ENCODE peak calls at places on chromosomes 4 and X, in five cellular contexts. Y is iPS-NIHi11, X is choroid plexus epithelial cell, F is T47D, W is kidney. D is an unnamed sample.

GRCh38 chrX:131741103-131741581 is 197.3 kb downstream of the OR13H1 start:
- DNase-seq in Y (no peak), X (no peak), F (no peak), W (peak), D (no peak)

GRCh38 chr4:41751325-41752061 is 3.0 kb upstream of the PHOX2B start:
- DNase-seq in Y (peak), X (no peak), F (no peak), W (peak), D (no peak)

GRCh38 chr4:132483-132882 is 8.2 kb downstream of the ZNF718 start:
- DNase-seq in Y (no peak), X (no peak), F (no peak), W (no peak), D (no peak)

GRCh38 chrX:9318761-9319160 is 146.1 kb upstream of the TBL1X start:
- DNase-seq in Y (no peak), X (no peak), F (no peak), W (no peak), D (no peak)

GRCh38 chrX:48083212-48083611 is 11.8 kb upstream of the ZNF630 start:
- DNase-seq in Y (peak), X (peak), F (peak), W (no peak), D (no peak)

GRCh38 chr4:52711271-52711670 is 40.0 kb downstream of the ERVMER34-1 start:
- DNase-seq in Y (no peak), X (no peak), F (no peak), W (no peak), D (no peak)

GRCh38 chr4:13988347-13989265 is 361.1 kb upstream of the BOD1L1 start:
- DNase-seq in Y (no peak), X (peak), F (no peak), W (no peak), D (no peak)

GRCh38 chr4:108783666-108784463 is 21.0 kb upstream of the ETNPPL start:
- DNase-seq in Y (no peak), X (peak), F (peak), W (no peak), D (no peak)

GRCh38 chr4:103786014-103786413 is 66.2 kb upstream of the TACR3 start:
- DNase-seq in Y (peak), X (peak), F (peak), W (no peak), D (peak)

GRCh38 chrX:1464282-1465131 is 11.8 kb upstream of the ASMTL start:
- DNase-seq in Y (no peak), X (no peak), F (no peak), W (peak), D (no peak)

GRCh38 chr4:15870921-15871664 is 67.4 kb downstream of the FGFBP1 start:
- DNase-seq in Y (no peak), X (no peak), F (no peak), W (no peak), D (no peak)

GRCh38 chr4:140996757-140997156 is 136.5 kb downstream of the RNF150 start:
- DNase-seq in Y (peak), X (peak), F (no peak), W (no peak), D (no peak)

GRCh38 chrX:45324941-45325340 is 124.3 kb upstream of the DIPK2B start:
- DNase-seq in Y (no peak), X (peak), F (no peak), W (no peak), D (no peak)

GRCh38 chr4:22162454-22162853 is 213.9 kb upstream of the KCNIP4 start:
- DNase-seq in Y (no peak), X (no peak), F (no peak), W (no peak), D (no peak)

GRCh38 chr4:34464196-34464595 is 1780.1 kb downstream of the ARAP2 start:
- DNase-seq in Y (no peak), X (no peak), F (no peak), W (no peak), D (no peak)